ENCODE peak calls at places on chromosomes 4 and X, in eight cellular contexts. W is PC-9, A is ovary, H is K562, C is fibroblast of lung, X is pancreas, G is stomach, M is kidney. J is an unnamed sample.
A peak's percentile ranks its signal among the peaks of the same experiment; 100 is the strongest.

GRCh38 chr4:174154455-174154854 is 129.0 kb downstream of the FBXO8 start:
- DNase-seq in G (no peak), H (peak; percentile 64), C (peak; percentile 84), W (no peak), A (peak; percentile 24), M (no peak), X (no peak), J (peak; percentile 15)

GRCh38 chr4:99816611-99817309 is at the start of gene DAPP1:
- DNase-seq in G (peak; percentile 74), W (peak; percentile 99), M (peak; percentile 78), X (no peak), A (no peak), H (no peak), C (no peak), J (peak; percentile 99)

GRCh38 chr4:52376107-52376704 is 282.9 kb downstream of the USP46 start:
- DNase-seq in W (no peak), G (no peak), C (peak; percentile 68), A (peak; percentile 43), M (no peak), H (peak; percentile 57), X (no peak), J (peak; percentile 15)

GRCh38 chrX:149472620-149473019 is 32.5 kb downstream of the IDS start:
- DNase-seq in A (no peak), C (no peak), G (no peak), M (no peak), W (peak; percentile 68), H (no peak), X (no peak), J (no peak)

GRCh38 chrX:109619816-109620215 is 5.2 kb downstream of the KCNE5 start:
- DNase-seq in C (no peak), X (no peak), H (no peak), G (no peak), M (no peak), A (no peak), W (no peak), J (no peak)

GRCh38 chr4:37758226-37758625 is 68.3 kb upstream of the PGM2 start:
- DNase-seq in A (peak; percentile 68), X (no peak), H (no peak), M (no peak), G (no peak), W (peak; percentile 67), C (peak; percentile 79), J (peak; percentile 59)

GRCh38 chr4:74608151-74608949 is 163.4 kb downstream of the AREG start:
- DNase-seq in G (no peak), W (no peak), A (no peak), C (no peak), X (no peak), H (peak; percentile 10), M (no peak), J (peak; percentile 56)

GRCh38 chr4:11722218-11722617 is 293.5 kb upstream of the HS3ST1 start:
- DNase-seq in A (no peak), H (no peak), C (no peak), M (no peak), X (no peak), G (no peak), W (no peak), J (no peak)

GRCh38 chr4:152369903-152370296 is 166.0 kb downstream of the FBXW7 start:
- DNase-seq in X (no peak), G (no peak), A (no peak), W (no peak), M (no peak), C (peak; percentile 28), H (no peak), J (no peak)

GRCh38 chr4:83438719-83439118 is 16.9 kb downstream of the HELQ start:
- DNase-seq in G (no peak), H (no peak), X (no peak), C (no peak), A (no peak), W (no peak), M (no peak), J (peak; percentile 13)

GRCh38 chr4:4694296-4694772 is 152.5 kb upstream of the STX18 start:
- DNase-seq in A (peak; percentile 45), C (peak; percentile 38), W (no peak), H (peak; percentile 35), G (no peak), M (peak; percentile 75), X (peak; percentile 41), J (no peak)
- TF ChIP-seq CTCF in A (no peak), C (peak; percentile 27), W (peak; percentile 32), H (peak; percentile 50), G (no peak), M (no peak), X (no peak), J (peak; percentile 38)

GRCh38 chr4:157075811-157076577 is at the start of gene GLRB:
- DNase-seq in A (peak; percentile 13), X (peak; percentile 42), G (no peak), W (no peak), H (no peak), C (peak; percentile 20), M (peak; percentile 55), J (no peak)
- H3K27ac ChIP-seq in A (no peak within 1 kb of the TSS), X (peak within 1 kb of the TSS; percentile 41), G (peak within 1 kb of the TSS; percentile 26), W (no peak within 1 kb of the TSS), H (no peak within 1 kb of the TSS), C (no peak within 1 kb of the TSS), M (no peak within 1 kb of the TSS), J (no peak within 1 kb of the TSS)

DNA sequence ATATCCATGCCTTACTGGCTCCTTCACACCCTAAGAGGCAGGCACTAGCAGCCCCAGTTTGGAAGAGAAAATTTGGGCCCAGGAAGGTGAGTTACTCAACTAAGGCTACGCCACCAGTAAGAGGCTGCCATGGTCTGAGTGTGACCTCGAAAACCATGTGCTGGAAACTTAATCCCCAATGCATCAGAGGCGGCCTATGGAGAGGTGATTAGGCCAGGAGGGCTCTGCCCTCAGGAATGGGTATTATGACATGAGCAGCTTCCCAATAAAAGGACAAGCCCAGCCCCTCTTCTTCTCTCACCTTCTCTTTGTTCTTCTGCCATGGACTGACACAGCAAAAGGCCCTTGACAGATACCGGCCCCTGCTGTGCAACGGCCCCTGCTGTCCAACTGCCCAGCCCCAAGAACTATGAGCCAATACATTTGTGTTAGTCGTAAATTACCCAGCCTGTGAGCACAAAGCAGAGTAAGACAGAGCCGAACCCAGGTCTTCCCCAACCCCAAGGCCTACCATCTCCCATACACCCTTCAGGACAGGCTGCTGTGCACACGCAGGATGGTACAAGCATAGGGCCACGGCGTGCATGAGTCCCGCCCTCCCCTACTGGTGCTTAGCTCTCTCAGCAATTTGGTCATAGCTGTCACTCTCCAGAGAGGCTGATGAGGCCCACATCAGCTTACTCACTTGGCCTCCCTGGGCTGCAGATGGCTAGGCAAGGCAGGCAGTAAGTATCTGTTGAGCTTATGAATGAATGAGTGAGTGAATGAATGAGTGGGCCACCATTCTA is 14.2 kb downstream of the WDR1 start:
- DNase-seq in W (no peak), G (no peak), X (no peak), C (no peak), H (no peak), A (no peak), M (peak; percentile 49), J (no peak)
- H3K4me1 ChIP-seq in W (peaks cover 38% of the 10 kb centered on the region), G (peaks cover 95% of the 10 kb centered on the region), X (no peaks in the 10 kb centered on the region), C (peaks cover 43% of the 10 kb centered on the region), H (peaks cover 24% of the 10 kb centered on the region), A (peaks cover 21% of the 10 kb centered on the region), M (peaks cover 35% of the 10 kb centered on the region), J (peaks cover 50% of the 10 kb centered on the region)

GRCh38 chr4:164768516-164768915 is 14.6 kb downstream of the SMIM31 start:
- DNase-seq in W (no peak), G (no peak), A (no peak), X (no peak), H (no peak), M (no peak), C (peak; percentile 20), J (peak; percentile 11)
- TF ChIP-seq CTCF in W (peak; percentile 51), G (peak; percentile 25), A (no peak), X (no peak), H (peak; percentile 26), M (no peak), C (peak; percentile 55), J (peak; percentile 59)

J was measured in foreskin keratinocyte.